ENCODE peak calls at places on chromosomes 4 and X, in ten cellular contexts. F, J, V, E, D, I, A, O, R and T are unnamed samples.

GRCh38 chrX:153885208-153885787 is 675 bp downstream of the L1CAM start:
- DNase-seq in F (no peak), J (no peak), V (no peak), E (no peak), D (no peak), I (no peak), A (no peak), O (no peak), R (no peak), T (no peak)

GRCh38 chr4:87117051-87117729 is 103.2 kb downstream of the KLHL8 start:
- DNase-seq in F (no peak), J (no peak), V (no peak), E (no peak), D (no peak), I (no peak), A (no peak), O (no peak), R (no peak), T (no peak)

GRCh38 chr4:8211229-8211628 is 12.1 kb downstream of the SH3TC1 start:
- DNase-seq in F (no peak), J (no peak), V (no peak), E (no peak), D (no peak), I (no peak), A (no peak), O (no peak), R (no peak), T (no peak)

GRCh38 chr4:24363751-24364150 is 220.6 kb downstream of the DHX15 start:
- DNase-seq in F (no peak), J (no peak), V (no peak), E (no peak), D (no peak), I (no peak), A (no peak), O (no peak), R (no peak), T (no peak)

GRCh38 chr4:39032218-39033085 is at the start of gene TMEM156:
- DNase-seq in F (no peak), J (peak), V (no peak), E (no peak), D (no peak), I (peak), A (no peak), O (no peak), R (no peak), T (no peak)

GRCh38 chr4:152528060-152528459 is 7.8 kb downstream of the FBXW7 start:
- DNase-seq in F (no peak), J (no peak), V (no peak), E (no peak), D (no peak), I (no peak), A (no peak), O (no peak), R (no peak), T (no peak)

GRCh38 chr4:98744372-98745150 is 86.2 kb upstream of the TSPAN5 start:
- DNase-seq in F (no peak), J (peak), V (no peak), E (no peak), D (no peak), I (no peak), A (no peak), O (no peak), R (no peak), T (no peak)

GRCh38 chr4:182556576-182556975 is 313.4 kb downstream of the TENM3 start:
- DNase-seq in F (no peak), J (no peak), V (no peak), E (no peak), D (no peak), I (no peak), A (no peak), O (no peak), R (no peak), T (no peak)

DNA sequence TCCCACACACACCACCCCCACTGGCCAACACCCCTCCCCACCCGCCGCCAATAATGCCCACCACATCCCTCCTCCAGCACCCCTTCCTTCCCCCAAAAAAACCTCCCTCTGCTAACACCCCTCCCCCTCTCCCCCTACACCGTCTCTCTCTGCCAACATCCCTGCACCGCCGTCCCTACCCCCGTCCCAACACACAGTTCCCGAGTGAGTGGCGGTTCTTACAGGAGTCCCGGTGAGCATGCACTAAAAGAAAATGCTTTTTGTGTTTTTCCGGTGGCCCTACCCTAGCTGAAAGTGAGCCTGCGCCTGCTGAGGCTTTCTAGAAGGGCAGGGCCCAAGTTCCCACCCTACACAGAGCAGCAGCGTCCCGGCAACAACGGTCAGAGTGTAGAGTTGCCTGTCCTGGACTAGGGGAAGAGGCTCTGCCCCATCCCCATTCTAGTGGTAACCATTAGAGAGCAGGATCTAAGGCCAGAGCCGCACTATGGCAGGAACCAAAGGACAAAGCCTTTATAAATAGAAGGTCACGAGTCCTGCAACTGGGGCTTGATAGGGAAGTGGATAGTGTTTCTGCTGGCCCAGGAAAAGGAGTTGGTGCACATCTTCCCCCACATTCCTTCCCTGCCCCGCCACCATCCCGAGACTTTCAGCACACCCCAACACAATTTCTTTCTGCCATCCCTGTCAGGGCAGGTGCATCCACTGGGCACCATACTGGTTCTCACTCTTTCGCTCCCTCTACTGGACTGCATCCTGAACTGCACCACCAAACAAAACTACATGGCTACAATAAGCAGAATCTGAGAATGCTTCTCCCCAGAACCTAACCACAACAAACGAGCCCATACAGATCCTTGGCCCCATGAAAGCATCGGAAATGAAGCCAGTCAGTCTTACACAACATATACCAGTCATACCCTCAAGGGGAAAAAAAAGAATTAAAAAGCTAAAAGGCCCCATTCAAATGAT is 78.1 kb upstream of the PAGE3 start:
- DNase-seq in F (peak), J (peak), V (no peak), E (peak), D (peak), I (peak), A (no peak), O (peak), R (no peak), T (peak)
- TF ChIP-seq CTCF in F (peak), J (peak), V (peak), E (peak), D (peak), I (no peak), A (no peak), O (peak), R (no peak), T (peak)

DNA sequence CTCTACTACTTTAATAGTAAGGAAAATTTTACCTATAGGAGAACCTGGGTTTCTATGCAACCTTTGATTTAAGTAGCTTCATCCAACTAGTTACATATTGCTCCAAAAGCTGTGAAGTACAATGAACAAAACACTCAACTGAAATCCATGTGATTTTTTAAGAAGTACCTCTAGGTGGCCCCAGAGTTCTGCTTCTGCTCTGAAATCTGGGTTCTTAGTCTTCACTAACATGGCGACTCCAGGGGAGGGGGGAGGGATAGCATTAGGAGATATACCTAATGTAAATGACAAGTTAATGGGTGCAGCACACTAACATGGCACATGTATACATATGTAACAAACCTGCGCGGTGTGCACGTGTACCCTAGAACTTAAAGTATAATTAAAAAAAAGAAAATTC is 73.4 kb upstream of the MAGEB2 start:
- DNase-seq in F (no peak), J (peak), V (peak), E (no peak), D (peak), I (peak), A (no peak), O (no peak), R (peak), T (no peak)
- TF ChIP-seq CTCF in F (no peak), J (peak), V (peak), E (no peak), D (peak), I (peak), A (no peak), O (no peak), R (no peak), T (peak)

GRCh38 chr4:14835288-14835687 is 167.0 kb upstream of the CPEB2 start:
- DNase-seq in F (no peak), J (no peak), V (no peak), E (no peak), D (no peak), I (no peak), A (no peak), O (no peak), R (no peak), T (no peak)

GRCh38 chr4:14841801-14842748 is 160.2 kb upstream of the CPEB2 start:
- DNase-seq in F (no peak), J (peak), V (no peak), E (no peak), D (no peak), I (peak), A (no peak), O (peak), R (no peak), T (no peak)

GRCh38 chr4:14835708-14836107 is 166.6 kb upstream of the CPEB2 start:
- DNase-seq in F (no peak), J (no peak), V (no peak), E (no peak), D (no peak), I (no peak), A (no peak), O (no peak), R (no peak), T (no peak)

GRCh38 chr4:14834382-14834781 is 167.9 kb upstream of the CPEB2 start:
- DNase-seq in F (no peak), J (no peak), V (no peak), E (no peak), D (no peak), I (no peak), A (no peak), O (no peak), R (no peak), T (no peak)

DNA sequence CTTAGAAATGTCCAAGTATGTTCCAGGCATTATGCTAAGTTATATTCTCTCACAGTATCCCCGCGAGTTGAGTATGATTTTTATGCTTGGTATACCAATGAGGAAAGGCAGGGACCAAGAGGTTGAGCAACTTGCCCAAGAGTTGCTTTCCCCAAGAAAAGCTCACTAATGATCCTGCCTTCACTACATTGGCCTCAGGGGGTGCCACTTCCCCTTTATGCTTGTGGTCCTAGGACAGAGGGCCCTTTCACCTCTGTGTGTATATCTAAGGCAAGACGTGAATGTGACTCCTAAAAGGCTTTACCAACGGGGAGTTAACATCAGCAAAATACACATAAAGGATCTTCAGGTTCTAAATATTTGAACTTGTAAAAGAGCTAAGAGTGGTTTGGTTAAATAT is 164.4 kb upstream of the CPEB2 start:
- DNase-seq in F (no peak), J (no peak), V (no peak), E (no peak), D (no peak), I (peak), A (no peak), O (no peak), R (no peak), T (no peak)
- TF ChIP-seq CTCF in F (peak), J (no peak), V (no peak), E (no peak), D (no peak), I (no peak), A (no peak), O (no peak), R (no peak), T (no peak)

DNA sequence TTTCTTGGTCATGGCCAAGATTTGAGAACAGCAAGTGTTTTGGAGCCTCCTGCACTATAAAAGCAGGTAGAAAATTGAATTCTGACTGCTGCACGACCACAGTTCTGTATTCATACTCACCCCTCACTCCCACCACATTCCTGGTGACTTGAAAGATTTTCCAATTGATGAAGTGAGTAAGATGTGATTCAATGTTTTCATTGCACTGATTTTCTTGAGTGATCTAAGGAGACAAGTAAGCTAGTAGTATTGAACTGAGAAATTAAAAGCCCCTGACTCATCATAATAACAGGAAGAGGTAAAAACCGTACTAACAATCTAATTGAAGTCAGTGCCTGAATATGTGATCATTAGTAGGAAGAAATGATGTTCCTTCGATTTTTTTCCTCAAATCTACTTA is 6.1 kb upstream of the SEC24D start:
- DNase-seq in F (no peak), J (no peak), V (no peak), E (no peak), D (peak), I (no peak), A (no peak), O (no peak), R (no peak), T (no peak)
- TF ChIP-seq CTCF in F (no peak), J (no peak), V (no peak), E (no peak), D (no peak), I (no peak), A (no peak), O (no peak), R (no peak), T (no peak)

GRCh38 chrX:71909956-71910355 is 689 bp upstream of the NHSL2 start:
- DNase-seq in F (no peak), J (no peak), V (no peak), E (no peak), D (peak), I (peak), A (no peak), O (no peak), R (peak), T (peak)

GRCh38 chrX:71910526-71911022 is at the start of gene NHSL2:
- DNase-seq in F (no peak), J (no peak), V (no peak), E (peak), D (peak), I (peak), A (no peak), O (no peak), R (peak), T (peak)

GRCh38 chrX:71911731-71912050 is 1.0 kb downstream of the NHSL2 start:
- DNase-seq in F (no peak), J (no peak), V (no peak), E (peak), D (no peak), I (no peak), A (no peak), O (peak), R (no peak), T (peak)

GRCh38 chrX:71912156-71912555 is 1.5 kb downstream of the NHSL2 start:
- DNase-seq in F (no peak), J (no peak), V (no peak), E (no peak), D (no peak), I (no peak), A (no peak), O (no peak), R (no peak), T (no peak)

GRCh38 chrX:71911023-71911730 is 532 bp downstream of the NHSL2 start:
- DNase-seq in F (no peak), J (no peak), V (no peak), E (peak), D (no peak), I (peak), A (no peak), O (peak), R (peak), T (peak)
- TF ChIP-seq CTCF in F (peak), J (no peak), V (peak), E (peak), D (no peak), I (peak), A (no peak), O (peak), R (peak), T (peak)